ENCODE peak calls at places on chromosomes 1 and 21, in seven cellular contexts. I is ovary; X is CD8-positive, alpha-beta T cell; Q is heart left ventricle; D is IMR-90; P is brain microvascular endothelial cell; A is left ventricle myocardium inferior. J is an unnamed sample.

GRCh38 chr1:12176298-12177118 is 9.7 kb downstream of the TNFRSF1B start:
- DNase-seq in I (no peak), X (peak), Q (no peak), D (no peak), P (no peak), A (no peak), J (no peak)

GRCh38 chr1:87200875-87201638 is 127.6 kb upstream of the LMO4 start:
- DNase-seq in I (no peak), X (no peak), Q (no peak), D (no peak), P (no peak), A (no peak), J (no peak)

GRCh38 chr1:12275370-12275769 is 45.5 kb downstream of the VPS13D start:
- DNase-seq in I (peak), X (peak), Q (no peak), D (no peak), P (peak), A (peak), J (no peak)

GRCh38 chr1:220431840-220432239 is 96.1 kb upstream of the MARK1 start:
- DNase-seq in I (no peak), X (no peak), Q (no peak), D (no peak), P (no peak), A (no peak), J (no peak)

GRCh38 chr1:234186037-234186688 is 187.1 kb upstream of the COA6 start:
- DNase-seq in I (no peak), X (no peak), Q (no peak), D (peak), P (no peak), A (no peak), J (no peak)

GRCh38 chr1:24955161-24955560 is 25.1 kb upstream of the RUNX3 start:
- DNase-seq in I (no peak), X (peak), Q (no peak), D (peak), P (peak), A (no peak), J (no peak)

GRCh38 chr21:14073615-14074014 is 137.1 kb downstream of the LIPI start:
- DNase-seq in I (no peak), X (no peak), Q (no peak), D (no peak), P (no peak), A (no peak), J (no peak)

GRCh38 chr1:172360511-172360910 is 60.0 kb upstream of the C1orf105 start:
- DNase-seq in I (no peak), X (no peak), Q (no peak), D (no peak), P (no peak), A (no peak), J (no peak)

GRCh38 chr1:200556005-200556404 is 64.5 kb downstream of the KIF14 start:
- DNase-seq in I (no peak), X (no peak), Q (no peak), D (peak), P (no peak), A (no peak), J (no peak)

GRCh38 chr1:235105051-235106043 is 23.3 kb downstream of the TOMM20 start:
- DNase-seq in I (no peak), X (no peak), Q (no peak), D (peak), P (no peak), A (no peak), J (no peak)

GRCh38 chr21:35256468-35256988 is 207.4 kb upstream of the RUNX1 start:
- DNase-seq in I (peak), X (no peak), Q (peak), D (peak), P (peak), A (peak), J (peak)

GRCh38 chr1:216500273-216500967 is 77.2 kb upstream of the USH2A start:
- DNase-seq in I (no peak), X (no peak), Q (no peak), D (no peak), P (no peak), A (no peak), J (no peak)

DNA sequence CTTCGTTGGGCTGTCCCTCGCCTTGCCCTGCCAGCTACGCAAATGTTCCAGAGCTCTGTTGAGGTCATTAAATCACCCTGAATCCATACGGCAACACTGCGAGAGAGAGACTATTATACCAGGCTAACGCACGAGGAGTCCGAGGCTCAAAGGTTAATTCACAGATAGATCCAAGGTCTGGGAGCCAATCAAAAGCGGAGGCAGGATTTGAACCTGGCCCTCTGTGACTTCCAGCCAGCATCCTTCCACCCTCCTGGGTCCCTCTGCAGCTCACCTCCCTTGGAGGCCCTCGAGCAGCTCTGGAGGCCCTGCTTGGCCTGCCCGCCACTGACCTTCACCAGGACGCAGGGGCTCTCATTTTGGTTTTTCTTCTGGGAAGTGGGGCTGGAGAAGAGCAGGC is 42.1 kb downstream of the KIAA1614 start:
- DNase-seq in I (no peak), X (no peak), Q (no peak), D (no peak), P (no peak), A (no peak), J (no peak)
- H3K27ac ChIP-seq in I (no peak), X (no peak), Q (no peak), D (no peak), P (no peak), A (peak), J (peak)

GRCh38 chr1:59595774-59596173 is 219.0 kb upstream of the HOOK1 start:
- DNase-seq in I (no peak), X (no peak), Q (no peak), D (peak), P (peak), A (no peak), J (no peak)
- TF ChIP-seq CTCF in I (no peak), X (no peak), Q (no peak), D (peak), P (no peak), A (no peak), J (no peak)

GRCh38 chr1:111734426-111734825 is 4.8 kb downstream of the INKA2 start:
- DNase-seq in I (no peak), X (no peak), Q (no peak), D (no peak), P (no peak), A (no peak), J (no peak)

GRCh38 chr1:111735321-111735720 is 3.9 kb downstream of the INKA2 start:
- DNase-seq in I (no peak), X (no peak), Q (no peak), D (peak), P (no peak), A (no peak), J (no peak)

GRCh38 chr1:111732718-111733117 is 6.5 kb downstream of the INKA2 start:
- DNase-seq in I (no peak), X (no peak), Q (no peak), D (no peak), P (no peak), A (no peak), J (no peak)

GRCh38 chr1:111733183-111733995 is 5.8 kb downstream of the INKA2 start:
- DNase-seq in I (peak), X (no peak), Q (peak), D (peak), P (peak), A (peak), J (peak)

GRCh38 chr1:111733996-111734369 is 5.2 kb downstream of the INKA2 start:
- DNase-seq in I (no peak), X (no peak), Q (no peak), D (no peak), P (no peak), A (no peak), J (no peak)
- H3K4me3 ChIP-seq in I (no peak), X (no peak), Q (peak), D (no peak), P (no peak), A (peak), J (no peak)

DNA sequence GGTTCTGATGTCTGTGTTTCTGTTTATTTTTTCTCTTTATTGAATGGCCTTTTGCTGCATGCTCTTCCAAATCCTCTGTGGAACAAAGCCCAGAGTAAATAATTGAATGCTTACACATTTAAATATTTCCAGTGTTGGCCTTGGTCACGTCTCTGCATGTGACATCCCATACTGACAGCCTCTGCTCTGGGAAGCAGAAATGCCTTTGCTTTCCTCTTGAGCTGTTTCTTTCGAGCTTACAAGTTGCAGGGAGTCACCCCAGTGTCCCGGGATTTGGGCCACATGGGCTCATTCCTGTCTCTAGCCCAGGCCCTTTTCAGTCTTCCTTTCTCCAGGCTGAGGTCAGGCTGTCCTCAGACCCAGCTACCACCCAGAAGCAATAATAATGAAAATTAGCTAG is 267.9 kb downstream of the PTPRU start:
- DNase-seq in I (no peak), X (no peak), Q (no peak), D (no peak), P (no peak), A (no peak), J (no peak)
- H3K27ac ChIP-seq in I (no peak), X (no peak), Q (no peak), D (no peak), P (no peak), A (no peak), J (no peak)

GRCh38 chr1:15063783-15064182 is 89.8 kb upstream of the TMEM51 start:
- DNase-seq in I (no peak), X (no peak), Q (no peak), D (no peak), P (no peak), A (no peak), J (no peak)

GRCh38 chr1:15060104-15060503 is 93.4 kb upstream of the TMEM51 start:
- DNase-seq in I (no peak), X (no peak), Q (no peak), D (no peak), P (no peak), A (no peak), J (no peak)

GRCh38 chr1:15063346-15063745 is 90.2 kb upstream of the TMEM51 start:
- DNase-seq in I (no peak), X (no peak), Q (no peak), D (no peak), P (no peak), A (no peak), J (no peak)

GRCh38 chr1:15064217-15064929 is 89.2 kb upstream of the TMEM51 start:
- DNase-seq in I (no peak), X (no peak), Q (no peak), D (no peak), P (no peak), A (no peak), J (no peak)

DNA sequence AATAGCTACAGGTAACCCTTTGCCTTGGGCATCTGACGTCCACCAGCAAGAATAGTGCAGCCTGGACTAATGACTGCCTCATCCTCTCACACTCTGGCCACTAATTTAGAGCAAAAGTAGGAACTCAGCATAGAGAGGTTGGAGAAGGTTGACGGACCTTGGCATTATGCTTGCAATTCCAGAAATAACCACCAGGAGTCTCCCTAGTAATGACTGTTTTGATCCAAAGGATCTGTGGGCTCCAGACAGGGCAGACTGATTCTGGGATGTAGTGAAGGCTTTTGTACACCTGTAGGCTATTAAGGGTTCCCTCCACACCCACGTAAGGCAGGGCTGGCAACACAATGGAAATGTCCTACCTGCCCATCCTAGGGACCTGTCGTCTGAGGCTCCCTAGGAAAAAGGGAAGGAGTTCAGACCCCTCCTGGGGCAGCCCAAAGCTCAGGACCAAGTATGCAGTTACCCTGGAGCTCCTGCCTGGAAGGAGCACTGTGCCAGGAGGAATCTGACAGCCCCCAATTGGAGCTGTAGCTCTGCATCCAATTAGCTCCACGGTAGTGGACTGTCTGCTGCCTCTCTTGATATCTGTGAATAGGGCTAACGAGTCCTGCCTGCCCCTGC is 91.0 kb upstream of the TMEM51 start:
- DNase-seq in I (no peak), X (no peak), Q (no peak), D (no peak), P (no peak), A (no peak), J (no peak)
- TF ChIP-seq CTCF in I (no peak), X (peak), Q (no peak), D (peak), P (peak), A (peak), J (peak)